ENCODE peak calls at places on chromosomes 5 and 9, in eight cellular contexts. Q, Y, X, K, G, N, D and I are unnamed samples.

GRCh38 chr5:59021286-59021673 is 438.4 kb downstream of the RAB3C start:
- DNase-seq in Y (no peak), G (no peak), N (peak; percentile 48), D (no peak), Q (no peak), K (peak; percentile 67), X (no peak), I (no peak)

GRCh38 chr5:16897284-16897704 is 38.8 kb downstream of the MYO10 start:
- DNase-seq in K (no peak), X (no peak), G (no peak), N (no peak), Q (no peak), D (no peak), Y (peak; percentile 54), I (no peak)

GRCh38 chr9:87119328-87119881 is 172.1 kb upstream of the GAS1 start:
- DNase-seq in X (no peak), N (no peak), K (no peak), Y (peak; percentile 76), D (no peak), Q (peak; percentile 87), G (no peak), I (no peak)

GRCh38 chr5:179901915-179902762 is 5.6 kb downstream of the TBC1D9B start:
- DNase-seq in K (no peak), N (no peak), Q (no peak), X (no peak), D (no peak), Y (no peak), G (no peak), I (no peak)

GRCh38 chr9:70362952-70363351 is 51.5 kb downstream of the KLF9 start:
- DNase-seq in X (no peak), K (no peak), G (no peak), D (no peak), N (no peak), Y (no peak), Q (no peak), I (peak; percentile 10)

GRCh38 chr9:124764774-124765438 is 6.2 kb downstream of the NR6A1 start:
- DNase-seq in N (no peak), K (no peak), G (no peak), Q (no peak), Y (peak; percentile 51), D (no peak), X (no peak), I (no peak)

GRCh38 chr5:107670927-107671741 is at the start of gene EFNA5:
- DNase-seq in K (no peak), N (no peak), G (no peak), X (no peak), Y (no peak), D (peak; percentile 23), Q (no peak), I (no peak)

GRCh38 chr9:31574006-31574750 is 810.3 kb upstream of the ACO1 start:
- DNase-seq in Y (peak; percentile 5), G (no peak), Q (no peak), D (no peak), N (no peak), K (no peak), X (no peak), I (no peak)

GRCh38 chr9:16044116-16044881 is 491.5 kb downstream of the CCDC171 start:
- DNase-seq in K (no peak), D (no peak), N (no peak), Y (no peak), X (no peak), G (no peak), Q (no peak), I (no peak)

GRCh38 chr9:87524061-87524460 is 26.4 kb downstream of the DAPK1 start:
- DNase-seq in G (no peak), Q (no peak), Y (no peak), K (no peak), X (no peak), D (no peak), N (no peak), I (no peak)

GRCh38 chr9:573551-574410 is 267.7 kb upstream of the DMRT1 start:
- DNase-seq in D (no peak), N (peak; percentile 34), Y (peak; percentile 11), Q (no peak), X (no peak), K (no peak), G (no peak), I (no peak)

GRCh38 chr5:134533115-134533815 is 7.8 kb downstream of the JADE2 start:
- DNase-seq in X (no peak), N (no peak), K (no peak), D (no peak), Q (no peak), G (no peak), Y (no peak), I (no peak)

GRCh38 chr9:126002476-126003350 is 255.5 kb downstream of the PBX3 start:
- DNase-seq in K (no peak), D (no peak), N (no peak), X (no peak), Y (no peak), Q (no peak), G (no peak), I (no peak)

GRCh38 chr5:89951876-89952275 is 457.7 kb downstream of the CETN3 start:
- DNase-seq in G (no peak), D (no peak), Q (no peak), X (no peak), Y (no peak), N (no peak), K (no peak), I (no peak)

GRCh38 chr5:893711-894110 is 1.0 kb downstream of the TRIP13 start:
- DNase-seq in K (no peak), X (no peak), Y (no peak), Q (no peak), N (peak; percentile 24), G (no peak), D (no peak), I (no peak)

GRCh38 chr5:14684757-14685156 is 20.2 kb downstream of the OTULIN start:
- DNase-seq in Y (no peak), X (no peak), N (no peak), G (no peak), D (no peak), K (no peak), Q (no peak), I (no peak)

GRCh38 chr5:131988601-131989000 is 22.9 kb downstream of the ACSL6 start:
- DNase-seq in D (no peak), X (no peak), Q (no peak), N (no peak), K (no peak), Y (no peak), G (no peak), I (no peak)

GRCh38 chr5:108726446-108727091 is 21.1 kb upstream of the FER start:
- DNase-seq in Y (no peak), G (no peak), K (no peak), X (no peak), D (no peak), N (no peak), Q (no peak), I (no peak)

GRCh38 chr5:103205991-103206700 is 52.4 kb upstream of the MACIR start:
- DNase-seq in K (no peak), D (no peak), Q (no peak), Y (no peak), G (no peak), N (no peak), X (no peak), I (no peak)

GRCh38 chr5:132070460-132071337 is 2.9 kb upstream of the CSF2 start:
- DNase-seq in Y (peak; percentile 39), Q (peak; percentile 33), D (no peak), K (no peak), X (no peak), G (no peak), N (no peak), I (no peak)

GRCh38 chr5:72166070-72166979 is 59.0 kb downstream of the MAP1B start:
- DNase-seq in Y (peak; percentile 21), X (no peak), D (no peak), G (no peak), N (no peak), Q (peak; percentile 41), K (peak; percentile 48), I (no peak)

GRCh38 chr9:129463477-129463876 is 157.4 kb downstream of the C9orf50 start:
- DNase-seq in N (no peak), X (no peak), K (no peak), Y (no peak), G (no peak), D (no peak), Q (no peak), I (no peak)

GRCh38 chr9:87370003-87370685 is 127.5 kb upstream of the DAPK1 start:
- DNase-seq in N (no peak), G (no peak), D (no peak), X (no peak), Y (no peak), K (no peak), Q (no peak), I (no peak)

GRCh38 chr9:22107646-22108045 is 98.5 kb upstream of the CDKN2B start:
- DNase-seq in G (no peak), Q (no peak), Y (no peak), X (no peak), D (no peak), K (no peak), N (no peak), I (no peak)

GRCh38 chr5:122492675-122493074 is 180.6 kb downstream of the SNCAIP start:
- DNase-seq in G (no peak), Y (peak; percentile 23), D (no peak), N (no peak), X (no peak), K (peak; percentile 27), Q (no peak), I (no peak)

GRCh38 chr9:18936094-18936871 is 96.7 kb downstream of the SAXO1 start:
- DNase-seq in G (no peak), Q (no peak), D (no peak), N (no peak), Y (no peak), K (no peak), X (no peak), I (no peak)

GRCh38 chr5:33649801-33650482 is 209.2 kb downstream of the TARS1 start:
- DNase-seq in D (no peak), G (no peak), K (no peak), Y (peak; percentile 6), N (no peak), Q (peak; percentile 94), X (no peak), I (peak; percentile 9)